ENCODE peak calls at places on chromosomes 4 and X, in five cellular contexts. One of them, this sample, is unnamed. For H3K9me2, the result is how much of the 10 kb centered on the place peaks cover.

GRCh38 chr4:70759126-70759525 is 37.4 kb downstream of the RUFY3 start:
- DNase-seq in GM23338: no peak
- DNase-seq in SK-N-SH: no peak
- DNase-seq in OCI-LY7: no peak
- DNase-seq in MM.1S: no peak
- DNase-seq in this sample: no peak

GRCh38 chr4:125338814-125339213 is 24.1 kb downstream of the FAT4 start:
- DNase-seq in GM23338: no peak
- DNase-seq in SK-N-SH: no peak
- DNase-seq in OCI-LY7: no peak
- DNase-seq in MM.1S: no peak
- DNase-seq in this sample: no peak

GRCh38 chr4:82780398-82781231 is 18.0 kb downstream of the SCD5 start:
- DNase-seq in GM23338: peak
- DNase-seq in SK-N-SH: peak
- DNase-seq in OCI-LY7: no peak
- DNase-seq in MM.1S: no peak
- DNase-seq in this sample: peak

GRCh38 chr4:85722806-85723205 is 247.9 kb downstream of the ARHGAP24 start:
- DNase-seq in GM23338: no peak
- DNase-seq in SK-N-SH: no peak
- DNase-seq in OCI-LY7: no peak
- DNase-seq in MM.1S: no peak
- DNase-seq in this sample: no peak

GRCh38 chr4:139501531-139502311 is 47.8 kb downstream of the RAB33B start:
- DNase-seq in GM23338: no peak
- DNase-seq in SK-N-SH: no peak
- DNase-seq in OCI-LY7: no peak
- DNase-seq in MM.1S: no peak
- DNase-seq in this sample: no peak

GRCh38 chrX:110741213-110741796 is 54.3 kb downstream of the CHRDL1 start:
- DNase-seq in GM23338: peak
- DNase-seq in SK-N-SH: no peak
- DNase-seq in OCI-LY7: no peak
- DNase-seq in MM.1S: no peak
- DNase-seq in this sample: no peak

GRCh38 chr4:70505152-70505748 is 13.1 kb upstream of the AMTN start:
- DNase-seq in GM23338: peak
- DNase-seq in SK-N-SH: peak
- DNase-seq in OCI-LY7: peak
- DNase-seq in MM.1S: peak
- DNase-seq in this sample: peak

GRCh38 chr4:159018062-159018629 is 84.7 kb upstream of the RAPGEF2 start:
- DNase-seq in GM23338: no peak
- DNase-seq in SK-N-SH: no peak
- DNase-seq in OCI-LY7: peak
- DNase-seq in MM.1S: no peak
- DNase-seq in this sample: peak

GRCh38 chr4:26105815-26106699 is 192.0 kb downstream of the SMIM20 start:
- DNase-seq in GM23338: no peak
- DNase-seq in SK-N-SH: no peak
- DNase-seq in OCI-LY7: no peak
- DNase-seq in MM.1S: no peak
- DNase-seq in this sample: no peak

GRCh38 chr4:159410076-159410777 is 307.3 kb downstream of the RAPGEF2 start:
- DNase-seq in GM23338: no peak
- DNase-seq in SK-N-SH: no peak
- DNase-seq in OCI-LY7: no peak
- DNase-seq in MM.1S: no peak
- DNase-seq in this sample: no peak

GRCh38 chr4:97374526-97374925 is 768.8 kb downstream of the STPG2 start:
- DNase-seq in GM23338: no peak
- DNase-seq in SK-N-SH: no peak
- DNase-seq in OCI-LY7: no peak
- DNase-seq in MM.1S: no peak
- DNase-seq in this sample: no peak

GRCh38 chr4:166174717-166175510 is 301.9 kb downstream of the TLL1 start:
- DNase-seq in GM23338: no peak
- DNase-seq in SK-N-SH: no peak
- DNase-seq in OCI-LY7: no peak
- DNase-seq in MM.1S: no peak
- DNase-seq in this sample: no peak

GRCh38 chr4:1261107-1261928 is 12.4 kb upstream of the CTBP1 start:
- DNase-seq in GM23338: no peak
- DNase-seq in SK-N-SH: no peak
- DNase-seq in OCI-LY7: no peak
- DNase-seq in MM.1S: no peak
- DNase-seq in this sample: no peak

GRCh38 chrX:21932277-21932996 is 8.1 kb upstream of the SMS start:
- DNase-seq in GM23338: no peak
- DNase-seq in SK-N-SH: no peak
- DNase-seq in OCI-LY7: no peak
- DNase-seq in MM.1S: no peak
- DNase-seq in this sample: no peak

GRCh38 chr4:86775061-86775460 is 74.1 kb downstream of the SLC10A6 start:
- DNase-seq in GM23338: no peak
- DNase-seq in SK-N-SH: no peak
- DNase-seq in OCI-LY7: no peak
- DNase-seq in MM.1S: no peak
- DNase-seq in this sample: no peak

GRCh38 chr4:1204286-1204827 is 32.0 kb upstream of the SPON2 start:
- DNase-seq in GM23338: no peak
- DNase-seq in SK-N-SH: peak
- DNase-seq in OCI-LY7: no peak
- DNase-seq in MM.1S: no peak
- DNase-seq in this sample: no peak

GRCh38 chrX:69305333-69306062 is 140.2 kb upstream of the PJA1 start:
- DNase-seq in GM23338: peak
- DNase-seq in SK-N-SH: no peak
- DNase-seq in OCI-LY7: no peak
- DNase-seq in MM.1S: no peak
- DNase-seq in this sample: no peak

DNA sequence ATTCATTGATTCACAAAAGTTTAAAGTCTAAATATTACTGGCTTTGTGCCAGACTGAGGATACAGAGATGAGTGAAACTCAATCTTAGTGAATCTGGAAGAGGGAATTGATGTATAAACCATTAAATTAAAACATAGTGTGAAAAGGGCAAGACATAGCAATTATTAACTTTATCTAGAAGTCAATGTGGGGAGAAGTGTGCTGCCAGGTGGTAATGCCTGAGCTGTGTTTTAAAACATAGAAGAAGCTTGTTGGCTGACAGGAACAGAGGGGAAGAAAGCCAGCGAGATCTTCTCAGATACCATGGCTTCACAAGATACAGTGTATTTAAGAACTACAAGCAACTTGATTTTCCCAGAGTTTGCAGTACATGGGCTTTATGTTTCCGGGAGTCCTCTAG is 153.4 kb downstream of the BMPR1B start:
- DNase-seq in GM23338: no peak
- DNase-seq in SK-N-SH: no peak
- DNase-seq in OCI-LY7: no peak
- DNase-seq in MM.1S: no peak
- DNase-seq in this sample: no peak
- H3K9me2 ChIP-seq in GM23338: under half
- H3K9me2 ChIP-seq in SK-N-SH: under half
- H3K9me2 ChIP-seq in OCI-LY7: under half
- H3K9me2 ChIP-seq in MM.1S: under half
- H3K9me2 ChIP-seq in this sample: under half

DNA sequence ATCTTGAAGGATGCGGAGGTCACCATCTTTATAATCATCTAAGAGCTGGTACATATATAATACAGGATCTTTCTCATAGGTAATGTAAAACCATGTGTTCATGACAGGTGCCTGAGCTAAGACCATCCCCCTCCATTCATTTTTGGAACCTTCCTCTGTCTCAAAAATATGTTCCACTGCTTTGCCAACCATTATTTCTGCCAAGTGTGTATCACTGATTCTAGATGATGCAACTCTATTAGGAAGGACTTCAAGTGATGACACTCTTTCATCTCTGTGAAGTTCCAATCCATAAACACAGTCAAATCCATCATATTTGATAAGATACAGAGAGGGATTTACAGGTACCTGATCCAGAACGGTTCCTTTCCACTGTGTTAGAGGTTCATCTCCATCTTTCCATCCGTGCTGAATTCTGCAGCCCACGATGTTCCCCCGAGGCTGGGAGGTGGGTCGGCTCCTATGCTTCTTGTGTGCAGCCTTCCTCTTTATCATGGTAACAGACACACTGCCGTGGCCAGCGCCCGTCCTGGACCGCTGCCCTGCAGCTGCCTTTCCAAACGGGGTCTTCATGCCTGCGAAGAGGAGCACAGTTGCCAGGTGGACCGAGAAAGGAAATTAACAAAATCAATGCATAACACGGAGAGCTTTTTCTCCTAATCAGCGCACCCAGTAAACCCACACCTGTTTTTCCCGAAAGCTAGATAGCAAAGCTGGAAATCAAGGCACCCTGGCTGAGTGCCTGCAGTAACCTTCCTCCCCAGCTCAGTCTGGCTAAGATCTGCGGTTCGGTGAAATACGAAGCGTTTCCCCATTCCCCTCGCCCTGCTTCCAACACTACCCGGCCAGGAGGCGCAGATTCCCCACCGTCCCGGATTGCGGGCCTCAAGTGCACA is 718 bp downstream of the SPIN3 start:
- DNase-seq in GM23338: no peak
- DNase-seq in SK-N-SH: peak
- DNase-seq in OCI-LY7: no peak
- DNase-seq in MM.1S: no peak
- DNase-seq in this sample: no peak
- H3K27ac ChIP-seq in GM23338: no peak
- H3K27ac ChIP-seq in SK-N-SH: no peak
- H3K27ac ChIP-seq in OCI-LY7: no peak
- H3K27ac ChIP-seq in MM.1S: no peak
- H3K27ac ChIP-seq in this sample: no peak

GRCh38 chr4:74400395-74400794 is 35.5 kb downstream of the EREG start:
- DNase-seq in GM23338: no peak
- DNase-seq in SK-N-SH: no peak
- DNase-seq in OCI-LY7: no peak
- DNase-seq in MM.1S: no peak
- DNase-seq in this sample: no peak
- H3K9me2 ChIP-seq in GM23338: under half
- H3K9me2 ChIP-seq in SK-N-SH: under half
- H3K9me2 ChIP-seq in OCI-LY7: under half
- H3K9me2 ChIP-seq in MM.1S: under half
- H3K9me2 ChIP-seq in this sample: under half

GRCh38 chrX:619451-619811 is 11.2 kb upstream of the SHOX start:
- DNase-seq in GM23338: peak
- DNase-seq in SK-N-SH: no peak
- DNase-seq in OCI-LY7: no peak
- DNase-seq in MM.1S: no peak
- DNase-seq in this sample: no peak
- H3K27ac ChIP-seq in GM23338: no peak
- H3K27ac ChIP-seq in SK-N-SH: no peak
- H3K27ac ChIP-seq in OCI-LY7: no peak
- H3K27ac ChIP-seq in MM.1S: no peak
- H3K27ac ChIP-seq in this sample: no peak

DNA sequence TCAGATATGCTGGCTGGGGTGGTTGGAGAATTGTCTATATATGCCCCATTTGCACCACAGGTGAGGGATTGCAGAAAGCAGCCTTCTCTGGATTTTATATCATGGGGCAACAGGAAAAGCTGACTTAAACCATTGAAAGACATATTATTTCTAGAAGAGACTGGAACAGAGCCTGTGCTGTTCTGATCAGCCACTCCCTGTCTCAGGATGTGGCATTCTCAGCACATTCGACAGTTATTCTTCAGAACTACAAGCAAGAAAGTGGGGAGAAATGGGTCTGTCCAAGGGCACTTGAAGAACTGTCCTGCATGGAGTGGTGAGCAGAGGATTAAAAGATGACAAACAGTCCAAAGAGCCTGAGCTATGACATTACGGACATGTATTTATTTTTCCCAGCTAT is 67.8 kb upstream of the EPHA5 start:
- DNase-seq in GM23338: no peak
- DNase-seq in SK-N-SH: no peak
- DNase-seq in OCI-LY7: no peak
- DNase-seq in MM.1S: no peak
- DNase-seq in this sample: no peak
- H3K9me2 ChIP-seq in GM23338: under half
- H3K9me2 ChIP-seq in SK-N-SH: under half
- H3K9me2 ChIP-seq in OCI-LY7: under half
- H3K9me2 ChIP-seq in MM.1S: under half
- H3K9me2 ChIP-seq in this sample: under half

GRCh38 chr4:174505012-174505411 is 17.3 kb downstream of the HPGD start:
- DNase-seq in GM23338: no peak
- DNase-seq in SK-N-SH: no peak
- DNase-seq in OCI-LY7: no peak
- DNase-seq in MM.1S: no peak
- DNase-seq in this sample: no peak
- H3K27ac ChIP-seq in GM23338: no peak
- H3K27ac ChIP-seq in SK-N-SH: no peak
- H3K27ac ChIP-seq in OCI-LY7: no peak
- H3K27ac ChIP-seq in MM.1S: no peak
- H3K27ac ChIP-seq in this sample: no peak

GRCh38 chr4:185608223-185608622 is 72.9 kb upstream of the PDLIM3 start:
- DNase-seq in GM23338: no peak
- DNase-seq in SK-N-SH: no peak
- DNase-seq in OCI-LY7: no peak
- DNase-seq in MM.1S: no peak
- DNase-seq in this sample: no peak
- H3K9me2 ChIP-seq in GM23338: under half
- H3K9me2 ChIP-seq in SK-N-SH: under half
- H3K9me2 ChIP-seq in OCI-LY7: under half
- H3K9me2 ChIP-seq in MM.1S: under half
- H3K9me2 ChIP-seq in this sample: under half

GRCh38 chr4:124018383-124019317 is 622.1 kb downstream of the SPRY1 start:
- DNase-seq in GM23338: peak
- DNase-seq in SK-N-SH: peak
- DNase-seq in OCI-LY7: peak
- DNase-seq in MM.1S: peak
- DNase-seq in this sample: peak

GRCh38 chr4:124025423-124025822 is 628.8 kb downstream of the SPRY1 start:
- DNase-seq in GM23338: no peak
- DNase-seq in SK-N-SH: no peak
- DNase-seq in OCI-LY7: no peak
- DNase-seq in MM.1S: no peak
- DNase-seq in this sample: no peak

DNA sequence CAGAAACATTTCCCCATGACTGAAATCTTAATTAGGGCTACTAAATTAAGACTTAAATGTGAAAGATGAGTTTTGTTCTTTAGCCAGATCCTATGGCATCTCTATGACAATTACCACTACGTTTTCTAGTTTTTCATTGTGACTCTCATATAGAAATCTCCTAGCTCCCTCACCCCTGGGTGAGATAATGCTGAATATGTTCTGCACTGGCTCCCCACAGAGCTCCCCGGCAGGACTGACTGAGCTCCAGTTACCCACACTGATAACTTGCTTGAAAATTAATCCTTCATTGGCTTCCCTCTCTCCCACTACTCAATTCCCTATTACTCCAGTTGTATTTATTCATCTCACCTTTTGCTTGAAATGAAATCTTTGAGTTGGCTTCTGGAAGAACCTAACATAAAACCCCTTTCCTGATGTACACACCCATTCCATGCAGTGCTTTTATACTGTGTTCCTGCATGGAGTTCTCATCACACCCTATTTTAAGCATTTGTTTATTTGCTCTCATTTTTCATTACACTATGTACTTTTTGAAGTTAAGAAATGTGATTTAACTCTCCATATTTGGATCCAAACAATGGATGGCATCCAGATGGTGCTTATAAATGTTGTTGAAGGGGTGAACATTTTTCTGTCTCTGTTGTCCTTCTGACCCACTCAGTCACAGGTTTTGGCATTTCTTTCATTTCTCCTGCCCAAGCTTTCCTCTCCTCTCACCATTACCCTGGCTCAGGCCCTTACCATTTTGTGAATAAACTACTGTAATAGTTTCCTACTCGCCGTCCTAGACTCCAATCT is 623.4 kb downstream of the SPRY1 start:
- DNase-seq in GM23338: no peak
- DNase-seq in SK-N-SH: no peak
- DNase-seq in OCI-LY7: no peak
- DNase-seq in MM.1S: peak
- DNase-seq in this sample: no peak
- H3K27ac ChIP-seq in GM23338: no peak
- H3K27ac ChIP-seq in SK-N-SH: peak
- H3K27ac ChIP-seq in OCI-LY7: no peak
- H3K27ac ChIP-seq in MM.1S: peak
- H3K27ac ChIP-seq in this sample: no peak

This sample was measured in Karpas-422.